ENCODE peak calls at places on chromosomes 6 and 20, in four cellular contexts. One of them, this sample, is unnamed.

GRCh38 chr6:139252018-139252390 is 39.8 kb downstream of the TXLNB start:
- DNase-seq in bronchial epithelial cell: no peak
- DNase-seq in BJ: no peak
- DNase-seq in fibroblast of lung: no peak
- DNase-seq in this sample: no peak

GRCh38 chr6:46221221-46221793 is 50.5 kb upstream of the ENPP5 start:
- DNase-seq in bronchial epithelial cell: peak
- DNase-seq in BJ: no peak
- DNase-seq in fibroblast of lung: peak
- DNase-seq in this sample: peak

GRCh38 chr6:28673800-28674671 is 148.4 kb downstream of the GPX5 start:
- DNase-seq in bronchial epithelial cell: peak
- DNase-seq in BJ: no peak
- DNase-seq in fibroblast of lung: peak
- DNase-seq in this sample: no peak

GRCh38 chr6:47267301-47267700 is 42.4 kb downstream of the TNFRSF21 start:
- DNase-seq in bronchial epithelial cell: no peak
- DNase-seq in BJ: no peak
- DNase-seq in fibroblast of lung: peak
- DNase-seq in this sample: no peak

GRCh38 chr6:16331328-16332174 is 93.2 kb downstream of the GMPR start:
- DNase-seq in bronchial epithelial cell: peak
- DNase-seq in BJ: no peak
- DNase-seq in fibroblast of lung: peak
- DNase-seq in this sample: no peak

GRCh38 chr6:97674802-97675201 is 391.8 kb upstream of the MMS22L start:
- DNase-seq in bronchial epithelial cell: peak
- DNase-seq in BJ: peak
- DNase-seq in fibroblast of lung: peak
- DNase-seq in this sample: no peak

GRCh38 chr20:19889011-19889953 is 127.9 kb upstream of the NAA20 start:
- DNase-seq in bronchial epithelial cell: no peak
- DNase-seq in BJ: peak
- DNase-seq in fibroblast of lung: peak
- DNase-seq in this sample: no peak

GRCh38 chr6:128131566-128131965 is 230.7 kb upstream of the THEMIS start:
- DNase-seq in bronchial epithelial cell: no peak
- DNase-seq in BJ: peak
- DNase-seq in fibroblast of lung: peak
- DNase-seq in this sample: no peak

GRCh38 chr20:10671221-10671849 is 2.5 kb downstream of the JAG1 start:
- DNase-seq in bronchial epithelial cell: peak
- DNase-seq in BJ: peak
- DNase-seq in fibroblast of lung: peak
- DNase-seq in this sample: peak

GRCh38 chr20:24519476-24519875 is 50.0 kb downstream of the SYNDIG1 start:
- DNase-seq in bronchial epithelial cell: no peak
- DNase-seq in BJ: no peak
- DNase-seq in fibroblast of lung: no peak
- DNase-seq in this sample: no peak

GRCh38 chr6:90859612-90860011 is 272.7 kb upstream of the MAP3K7 start:
- DNase-seq in bronchial epithelial cell: peak
- DNase-seq in BJ: no peak
- DNase-seq in fibroblast of lung: no peak
- DNase-seq in this sample: no peak

GRCh38 chr6:145529582-145529981 is 205.7 kb downstream of the EPM2A start:
- DNase-seq in bronchial epithelial cell: no peak
- DNase-seq in BJ: no peak
- DNase-seq in fibroblast of lung: no peak
- DNase-seq in this sample: no peak

GRCh38 chr6:111952821-111953535 is 79.7 kb upstream of the FYN start:
- DNase-seq in bronchial epithelial cell: peak
- DNase-seq in BJ: no peak
- DNase-seq in fibroblast of lung: no peak
- DNase-seq in this sample: no peak

GRCh38 chr20:23358923-23359572 is 2.9 kb upstream of the GZF1 start:
- DNase-seq in bronchial epithelial cell: no peak
- DNase-seq in BJ: no peak
- DNase-seq in fibroblast of lung: no peak
- DNase-seq in this sample: no peak

GRCh38 chr6:14983599-14984296 is 262.1 kb upstream of the JARID2 start:
- DNase-seq in bronchial epithelial cell: peak
- DNase-seq in BJ: no peak
- DNase-seq in fibroblast of lung: no peak
- DNase-seq in this sample: no peak

GRCh38 chr6:16822975-16823374 is 61.7 kb upstream of the ATXN1 start:
- DNase-seq in bronchial epithelial cell: no peak
- DNase-seq in BJ: no peak
- DNase-seq in fibroblast of lung: no peak
- DNase-seq in this sample: no peak

GRCh38 chr20:10040070-10040970 is 5.5 kb downstream of the ANKEF1 start:
- DNase-seq in bronchial epithelial cell: peak
- DNase-seq in BJ: peak
- DNase-seq in fibroblast of lung: peak
- DNase-seq in this sample: no peak

GRCh38 chr6:22884441-22884840 is 315.1 kb downstream of the HDGFL1 start:
- DNase-seq in bronchial epithelial cell: no peak
- DNase-seq in BJ: no peak
- DNase-seq in fibroblast of lung: no peak
- DNase-seq in this sample: no peak

GRCh38 chr6:23688650-23689049 is 437.4 kb upstream of the NRSN1 start:
- DNase-seq in bronchial epithelial cell: no peak
- DNase-seq in BJ: no peak
- DNase-seq in fibroblast of lung: no peak
- DNase-seq in this sample: no peak

GRCh38 chr20:51036827-51037229 is 13.9 kb upstream of the KCNG1 start:
- DNase-seq in bronchial epithelial cell: peak
- DNase-seq in BJ: no peak
- DNase-seq in fibroblast of lung: no peak
- DNase-seq in this sample: no peak

GRCh38 chr6:121838842-121839241 is 403.4 kb downstream of the GJA1 start:
- DNase-seq in bronchial epithelial cell: peak
- DNase-seq in BJ: no peak
- DNase-seq in fibroblast of lung: peak
- DNase-seq in this sample: no peak

GRCh38 chr20:45306431-45306982 is at the start of gene RBPJL:
- DNase-seq in bronchial epithelial cell: no peak
- DNase-seq in BJ: no peak
- DNase-seq in fibroblast of lung: no peak
- DNase-seq in this sample: no peak

GRCh38 chr20:23397961-23398360 is 23.3 kb downstream of the NAPB start:
- DNase-seq in bronchial epithelial cell: peak
- DNase-seq in BJ: no peak
- DNase-seq in fibroblast of lung: peak
- DNase-seq in this sample: no peak

GRCh38 chr20:44050925-44051660 is 135.9 kb downstream of the JPH2 start:
- DNase-seq in bronchial epithelial cell: no peak
- DNase-seq in BJ: no peak
- DNase-seq in fibroblast of lung: no peak
- DNase-seq in this sample: no peak

GRCh38 chr6:161406633-161407032 is 132.8 kb upstream of the AGPAT4 start:
- DNase-seq in bronchial epithelial cell: peak
- DNase-seq in BJ: no peak
- DNase-seq in fibroblast of lung: peak
- DNase-seq in this sample: peak

GRCh38 chr6:107185570-107185969 is 70.3 kb upstream of the BEND3 start:
- DNase-seq in bronchial epithelial cell: peak
- DNase-seq in BJ: no peak
- DNase-seq in fibroblast of lung: peak
- DNase-seq in this sample: no peak

GRCh38 chr20:41108531-41108930 is 28.8 kb upstream of the PLCG1 start:
- DNase-seq in bronchial epithelial cell: no peak
- DNase-seq in BJ: no peak
- DNase-seq in fibroblast of lung: no peak
- DNase-seq in this sample: no peak

GRCh38 chr20:50267041-50267865 is 76.6 kb downstream of the CEBPB start:
- DNase-seq in bronchial epithelial cell: peak
- DNase-seq in BJ: no peak
- DNase-seq in fibroblast of lung: peak
- DNase-seq in this sample: no peak

GRCh38 chr20:50666709-50667310 is 24.5 kb downstream of the RIPOR3 start:
- DNase-seq in bronchial epithelial cell: no peak
- DNase-seq in BJ: no peak
- DNase-seq in fibroblast of lung: no peak
- DNase-seq in this sample: no peak

GRCh38 chr20:406200-407096 is 1.7 kb upstream of the RBCK1 start:
- DNase-seq in bronchial epithelial cell: no peak
- DNase-seq in BJ: no peak
- DNase-seq in fibroblast of lung: no peak
- DNase-seq in this sample: no peak
- H3K4me3 ChIP-seq in bronchial epithelial cell: no peak
- H3K4me3 ChIP-seq in BJ: no peak
- H3K4me3 ChIP-seq in fibroblast of lung: no peak
- H3K4me3 ChIP-seq in this sample: no peak

GRCh38 chr20:64214113-64214512 is 41.4 kb upstream of the PCMTD2 start:
- DNase-seq in bronchial epithelial cell: no peak
- DNase-seq in BJ: no peak
- DNase-seq in fibroblast of lung: no peak
- DNase-seq in this sample: no peak

GRCh38 chr20:64216910-64217309 is 38.6 kb upstream of the PCMTD2 start:
- DNase-seq in bronchial epithelial cell: no peak
- DNase-seq in BJ: no peak
- DNase-seq in fibroblast of lung: no peak
- DNase-seq in this sample: no peak

GRCh38 chr20:64212750-64213149 is 42.8 kb upstream of the PCMTD2 start:
- DNase-seq in bronchial epithelial cell: peak
- DNase-seq in BJ: no peak
- DNase-seq in fibroblast of lung: peak
- DNase-seq in this sample: no peak

GRCh38 chr20:64216036-64216435 is 39.5 kb upstream of the PCMTD2 start:
- DNase-seq in bronchial epithelial cell: peak
- DNase-seq in BJ: no peak
- DNase-seq in fibroblast of lung: no peak
- DNase-seq in this sample: no peak

GRCh38 chr20:64214952-64215351 is 40.6 kb upstream of the PCMTD2 start:
- DNase-seq in bronchial epithelial cell: peak
- DNase-seq in BJ: no peak
- DNase-seq in fibroblast of lung: no peak
- DNase-seq in this sample: no peak
- TF ChIP-seq CTCF in bronchial epithelial cell: no peak
- TF ChIP-seq CTCF in BJ: no peak
- TF ChIP-seq CTCF in fibroblast of lung: no peak
- TF ChIP-seq CTCF in this sample: no peak

GRCh38 chr6:131124341-131125071 is 10.8 kb upstream of the AKAP7 start:
- DNase-seq in bronchial epithelial cell: peak
- DNase-seq in BJ: no peak
- DNase-seq in fibroblast of lung: no peak
- DNase-seq in this sample: no peak

GRCh38 chr6:131117866-131118265 is 17.4 kb upstream of the AKAP7 start:
- DNase-seq in bronchial epithelial cell: no peak
- DNase-seq in BJ: no peak
- DNase-seq in fibroblast of lung: no peak
- DNase-seq in this sample: no peak

GRCh38 chr6:131125431-131125830 is 9.8 kb upstream of the AKAP7 start:
- DNase-seq in bronchial epithelial cell: peak
- DNase-seq in BJ: no peak
- DNase-seq in fibroblast of lung: no peak
- DNase-seq in this sample: no peak

GRCh38 chr6:131122516-131122915 is 12.8 kb upstream of the AKAP7 start:
- DNase-seq in bronchial epithelial cell: no peak
- DNase-seq in BJ: no peak
- DNase-seq in fibroblast of lung: no peak
- DNase-seq in this sample: peak

DNA sequence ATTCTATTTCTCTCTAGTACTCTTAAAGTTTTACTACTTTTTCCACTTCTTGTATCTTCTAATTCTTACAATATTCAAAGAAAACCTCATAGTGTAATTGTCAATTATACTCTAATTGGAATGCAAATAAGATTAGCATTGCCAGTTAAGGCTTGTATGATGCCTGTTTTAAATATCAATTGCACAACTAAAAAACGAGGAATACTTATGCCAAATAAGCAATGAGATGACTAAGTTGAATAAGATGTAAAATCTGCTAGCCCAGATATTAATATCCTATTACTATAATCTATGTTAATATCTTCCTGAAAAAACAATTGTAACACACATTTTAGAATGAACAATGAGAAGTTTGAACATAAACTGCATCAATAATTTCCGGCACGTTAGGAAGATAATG is 13.3 kb upstream of the AKAP7 start:
- DNase-seq in bronchial epithelial cell: peak
- DNase-seq in BJ: no peak
- DNase-seq in fibroblast of lung: no peak
- DNase-seq in this sample: no peak
- H3K4me3 ChIP-seq in bronchial epithelial cell: no peak
- H3K4me3 ChIP-seq in BJ: no peak
- H3K4me3 ChIP-seq in fibroblast of lung: no peak
- H3K4me3 ChIP-seq in this sample: no peak

GRCh38 chr20:58349586-58349985 is 39.4 kb upstream of the VAPB start:
- DNase-seq in bronchial epithelial cell: peak
- DNase-seq in BJ: no peak
- DNase-seq in fibroblast of lung: peak
- DNase-seq in this sample: no peak
- TF ChIP-seq CTCF in bronchial epithelial cell: no peak
- TF ChIP-seq CTCF in BJ: peak
- TF ChIP-seq CTCF in fibroblast of lung: peak
- TF ChIP-seq CTCF in this sample: no peak

DNA sequence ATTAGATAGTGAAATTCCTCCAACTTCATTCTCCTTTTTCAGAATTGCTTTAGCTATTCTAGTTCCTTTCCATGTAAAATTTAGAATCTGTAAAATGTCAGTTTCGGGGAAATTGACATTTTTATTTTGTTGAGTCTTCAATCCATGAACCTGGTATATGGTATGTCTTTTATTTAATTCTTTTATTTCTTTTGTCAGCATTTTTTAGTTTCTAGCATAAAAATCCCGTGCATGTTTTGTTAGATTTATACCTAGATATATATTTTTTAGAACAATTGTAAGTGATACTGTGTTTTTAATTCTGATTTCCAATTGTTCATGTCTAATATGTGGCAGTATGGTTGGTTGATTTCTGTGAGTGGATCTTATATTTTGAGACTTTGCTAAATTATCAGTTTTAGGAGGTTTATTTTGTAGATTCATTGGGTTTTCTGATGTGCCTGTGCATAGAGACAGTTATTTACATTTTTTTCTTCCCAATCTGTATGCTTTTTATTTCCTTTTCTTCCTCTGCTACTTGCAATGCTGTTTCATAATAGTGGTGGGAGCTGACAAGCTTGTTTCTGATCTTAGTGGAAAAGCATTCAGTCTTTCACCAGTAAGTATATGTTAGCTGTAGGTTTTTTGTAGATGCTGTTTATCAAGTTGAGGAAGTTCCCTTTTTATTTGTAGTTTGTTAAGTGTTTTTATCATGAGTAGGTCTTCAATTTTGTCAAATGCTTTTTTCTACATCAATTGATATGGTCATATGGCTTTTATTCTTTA is 13.7 kb downstream of the TAB2 start:
- DNase-seq in bronchial epithelial cell: peak
- DNase-seq in BJ: no peak
- DNase-seq in fibroblast of lung: no peak
- DNase-seq in this sample: no peak
- H3K4me3 ChIP-seq in bronchial epithelial cell: no peak
- H3K4me3 ChIP-seq in BJ: no peak
- H3K4me3 ChIP-seq in fibroblast of lung: no peak
- H3K4me3 ChIP-seq in this sample: no peak